ENCODE peak calls at places on chromosomes 3 and 15, in eight cellular contexts. J is breast epithelium, C is kidney tubule cell, H is C1 segment of cervical spinal cord, E is lower lobe of right lung, O is HCEC 1CT, G is skeletal muscle cell, D is caudate nucleus. Z is an unnamed sample.

GRCh38 chr3:161560006-161560637 is 63.5 kb downstream of the OTOL1 start:
- DNase-seq in G (no peak), E (no peak), H (no peak), O (peak; percentile 38), C (peak; percentile 30), D (peak; percentile 18), J (peak; percentile 53), Z (no peak)

GRCh38 chr3:107525101-107525953 is 2.6 kb downstream of the BBX start:
- DNase-seq in O (peak; percentile 28), E (peak; percentile 47), C (peak; percentile 58), G (no peak), J (peak; percentile 54), D (peak; percentile 39), H (peak; percentile 36), Z (no peak)

GRCh38 chr15:63389902-63390301 is 8.3 kb upstream of the CA12 start:
- DNase-seq in H (no peak), O (no peak), C (peak; percentile 84), D (no peak), G (no peak), E (peak; percentile 77), J (peak; percentile 89), Z (no peak)

GRCh38 chr15:42974202-42974862 is 53.8 kb upstream of the TTBK2 start:
- DNase-seq in H (no peak), O (no peak), D (no peak), C (no peak), E (no peak), G (no peak), J (no peak), Z (no peak)

GRCh38 chr3:32951410-32951811 is at the start of gene CCR4:
- DNase-seq in D (no peak), G (no peak), C (no peak), H (no peak), O (no peak), J (no peak), E (no peak), Z (no peak)

GRCh38 chr15:93583533-93583932 is 494.5 kb upstream of the RGMA start:
- DNase-seq in C (no peak), G (no peak), H (no peak), E (no peak), O (no peak), J (no peak), D (no peak), Z (no peak)

GRCh38 chr15:38530113-38530512 is 34.5 kb downstream of the RASGRP1 start:
- DNase-seq in C (peak; percentile 83), J (no peak), O (peak; percentile 26), E (no peak), H (no peak), D (no peak), G (no peak), Z (peak; percentile 85)

GRCh38 chr3:114179575-114179974 is 723 bp upstream of the DRD3 start:
- DNase-seq in D (no peak), O (peak; percentile 24), G (no peak), J (no peak), E (no peak), C (peak; percentile 35), H (no peak), Z (no peak)

GRCh38 chr3:36227982-36228381 is 152.3 kb upstream of the STAC start:
- DNase-seq in O (no peak), H (no peak), C (no peak), E (no peak), D (no peak), J (no peak), G (peak; percentile 33), Z (no peak)

GRCh38 chr3:141039573-141039972 is 11.6 kb upstream of the SPSB4 start:
- DNase-seq in D (no peak), E (no peak), J (no peak), O (no peak), G (no peak), C (no peak), H (no peak), Z (peak; percentile 2)

GRCh38 chr15:78033864-78034263 is 43.6 kb downstream of the TBC1D2B start:
- DNase-seq in J (no peak), C (no peak), E (no peak), H (no peak), G (no peak), O (no peak), D (no peak), Z (no peak)

GRCh38 chr3:16470590-16470989 is 42.9 kb downstream of the RFTN1 start:
- DNase-seq in C (no peak), G (no peak), E (no peak), J (no peak), H (no peak), O (no peak), D (no peak), Z (no peak)

GRCh38 chr3:15206662-15207576 is 873 bp downstream of the CAPN7 start:
- DNase-seq in O (peak; percentile 11), J (peak; percentile 60), D (no peak), C (peak; percentile 55), G (no peak), H (no peak), E (peak; percentile 51), Z (peak; percentile 25)

Z was measured in epithelial cell of proximal tubule.